ENCODE peak calls at places on chromosomes 3 and 15, in ten cellular contexts. G is right cardiac atrium; U is HCT116; X is heart left ventricle; K is IMR-90; S is fibroblast of lung; H is CD8-positive, alpha-beta memory T cell; O is pancreas; I is NT2/D1; F is left ventricle myocardium inferior. N is an unnamed sample.
A peak's percentile ranks its signal among the peaks of the same experiment; 100 is the strongest.

GRCh38 chr3:157239082-157239704 is 79.2 kb upstream of the CCNL1 start:
- DNase-seq in G (peak; percentile 53), H (peak; percentile 43), S (peak; percentile 45), F (peak; percentile 43), X (peak; percentile 58), U (peak; percentile 46), O (peak; percentile 74), K (peak; percentile 55), I (peak; percentile 52), N (peak; percentile 79)

GRCh38 chr3:116050311-116050710 is 395.0 kb downstream of the LSAMP start:
- DNase-seq in X (no peak), G (no peak), F (no peak), I (no peak), H (no peak), O (no peak), U (no peak), K (no peak), S (no peak), N (no peak)

GRCh38 chr3:160340351-160340750 is 58.7 kb downstream of the IFT80 start:
- DNase-seq in O (no peak), S (no peak), I (no peak), X (no peak), H (no peak), G (no peak), U (no peak), K (no peak), F (no peak), N (no peak)

GRCh38 chr15:39597751-39598185 is 16.9 kb downstream of the THBS1 start:
- DNase-seq in S (peak; percentile 64), I (no peak), F (no peak), G (no peak), U (no peak), X (no peak), K (peak; percentile 83), O (no peak), H (no peak), N (no peak)

GRCh38 chr3:119258915-119259314 is 18.2 kb upstream of the B4GALT4 start:
- DNase-seq in K (no peak), I (no peak), S (no peak), F (no peak), U (no peak), X (no peak), G (no peak), O (no peak), H (no peak), N (no peak)

GRCh38 chr3:55692958-55693558 is 206.0 kb upstream of the WNT5A start:
- DNase-seq in I (no peak), F (no peak), X (no peak), K (peak; percentile 81), O (no peak), H (no peak), G (no peak), S (peak; percentile 30), U (no peak), N (no peak)

GRCh38 chr3:48279926-48280325 is 39.0 kb downstream of the ZNF589 start:
- DNase-seq in G (no peak), I (no peak), K (no peak), X (no peak), O (no peak), H (no peak), S (no peak), U (no peak), F (no peak), N (no peak)

GRCh38 chr3:94862703-94863102 is 799.8 kb downstream of the NSUN3 start:
- DNase-seq in U (no peak), O (no peak), F (no peak), X (no peak), G (no peak), I (peak; percentile 6), K (no peak), H (no peak), S (no peak), N (peak; percentile 40)

GRCh38 chr3:10983219-10983916 is 9.2 kb upstream of the SLC6A1 start:
- DNase-seq in O (no peak), H (no peak), K (peak; percentile 17), X (no peak), U (peak; percentile 50), I (no peak), S (peak; percentile 21), F (no peak), G (no peak), N (peak; percentile 50)

GRCh38 chr15:98536976-98537375 is 111.4 kb upstream of the IGF1R start:
- DNase-seq in O (no peak), S (no peak), F (no peak), U (no peak), X (no peak), H (no peak), G (no peak), K (no peak), I (no peak), N (no peak)

GRCh38 chr3:185737020-185737419 is 87.8 kb downstream of the IGF2BP2 start:
- DNase-seq in S (peak; percentile 46), U (no peak), F (no peak), I (no peak), X (no peak), G (no peak), K (peak; percentile 85), O (no peak), H (no peak), N (no peak)

GRCh38 chr3:1007890-1008289 is 84.9 kb upstream of the CNTN6 start:
- DNase-seq in I (peak; percentile 8), F (no peak), U (no peak), G (no peak), S (peak; percentile 45), K (no peak), X (no peak), H (no peak), O (no peak), N (no peak)

GRCh38 chr3:188539631-188540194 is 385.8 kb downstream of the LPP start:
- DNase-seq in H (no peak), K (no peak), U (no peak), F (no peak), O (no peak), X (no peak), G (no peak), S (no peak), I (no peak), N (no peak)

GRCh38 chr3:196624008-196624790 is 15.3 kb upstream of the NRROS start:
- DNase-seq in X (no peak), G (no peak), K (no peak), F (no peak), S (no peak), H (no peak), O (no peak), I (no peak), U (no peak), N (no peak)

GRCh38 chr15:61479601-61480000 is 250.5 kb upstream of the RORA start:
- DNase-seq in H (no peak), X (no peak), O (no peak), U (no peak), S (peak; percentile 8), F (no peak), G (no peak), I (no peak), K (no peak), N (no peak)

GRCh38 chr3:46928297-46928696 is 48.2 kb downstream of the CCDC12 start:
- DNase-seq in K (no peak), O (no peak), I (no peak), G (no peak), X (no peak), U (no peak), H (no peak), S (no peak), F (no peak), N (no peak)
- H3K4me1 ChIP-seq in K (peaks cover 26% of the 10 kb centered on the region), O (peaks cover 49% of the 10 kb centered on the region), I (peaks cover 30% of the 10 kb centered on the region), G (peaks cover 41% of the 10 kb centered on the region), X (peaks cover 82% of the 10 kb centered on the region), U (peaks cover 34% of the 10 kb centered on the region), H (peaks cover 71% of the 10 kb centered on the region), S (peaks cover 22% of the 10 kb centered on the region), F (peaks cover 99% of the 10 kb centered on the region), N (no peaks in the 10 kb centered on the region)

DNA sequence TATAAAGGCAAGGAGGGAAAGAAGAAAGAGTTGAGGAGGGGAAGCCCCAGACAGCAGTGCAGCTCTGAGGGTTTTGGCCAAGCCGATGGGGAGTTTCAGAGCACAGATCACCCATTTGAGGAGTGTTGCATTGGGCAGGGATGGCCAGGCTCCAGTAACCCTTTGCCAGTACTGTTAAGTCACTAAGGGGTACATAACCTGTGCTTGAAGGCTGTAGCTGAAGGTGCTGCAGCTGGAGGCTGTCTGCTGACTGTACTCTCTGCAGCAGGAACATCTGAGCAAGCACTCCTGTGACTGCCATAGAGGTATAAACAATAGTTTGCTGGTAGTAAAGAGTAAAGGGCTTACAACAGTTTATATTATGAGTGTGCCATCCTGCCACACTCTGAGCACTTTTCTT is 297.7 kb downstream of the EPHA3 start:
- DNase-seq in X (no peak), O (no peak), K (no peak), F (no peak), S (no peak), I (no peak), H (no peak), U (no peak), G (no peak), N (peak; percentile 9)
- H3K4me3 ChIP-seq in X (no peak overlapping the region), O (no peak overlapping the region), K (no peak overlapping the region), F (no peak overlapping the region), S (no peak overlapping the region), I (no peak overlapping the region), H (no peak overlapping the region), U (no peak overlapping the region), G (no peak overlapping the region), N (no peak overlapping the region)

GRCh38 chr3:32372213-32372490 is 19.5 kb upstream of the CMTM7 start:
- DNase-seq in O (no peak), H (no peak), G (no peak), U (no peak), I (no peak), F (no peak), S (no peak), X (no peak), K (no peak), N (no peak)

GRCh38 chr3:32373844-32374243 is 17.8 kb upstream of the CMTM7 start:
- DNase-seq in H (no peak), G (no peak), U (no peak), O (no peak), K (no peak), S (no peak), X (no peak), F (no peak), I (no peak), N (no peak)

GRCh38 chr3:32376098-32376497 is 15.6 kb upstream of the CMTM7 start:
- DNase-seq in G (no peak), U (no peak), S (peak; percentile 72), O (no peak), X (no peak), K (peak; percentile 50), I (no peak), F (no peak), H (no peak), N (no peak)

GRCh38 chr3:32374788-32375595 is 16.7 kb upstream of the CMTM7 start:
- DNase-seq in U (peak; percentile 63), K (peak; percentile 74), G (no peak), O (no peak), F (no peak), X (peak; percentile 54), I (peak; percentile 78), S (peak; percentile 82), H (peak; percentile 37), N (peak; percentile 65)

GRCh38 chr3:32375596-32375930 is 16.1 kb upstream of the CMTM7 start:
- DNase-seq in U (no peak), K (no peak), O (no peak), S (no peak), X (no peak), I (no peak), F (no peak), H (no peak), G (no peak), N (no peak)
- H3K4me1 ChIP-seq in U (peaks cover 4% of the 10 kb centered on the region), K (no peaks in the 10 kb centered on the region), O (peaks cover 4% of the 10 kb centered on the region), S (no peaks in the 10 kb centered on the region), X (no peaks in the 10 kb centered on the region), I (no peaks in the 10 kb centered on the region), F (no peaks in the 10 kb centered on the region), H (peaks cover 23% of the 10 kb centered on the region), G (no peaks in the 10 kb centered on the region), N (peaks cover 30% of the 10 kb centered on the region)

GRCh38 chr15:90957791-90958190 is 3.1 kb downstream of the RCCD1 start:
- DNase-seq in S (no peak), G (no peak), X (no peak), O (no peak), H (no peak), I (no peak), K (no peak), U (no peak), F (no peak), N (no peak)
- H3K4me3 ChIP-seq in S (peak overlapping the region; percentile 50), G (no peak overlapping the region), X (peak overlapping the region; percentile 69), O (peak overlapping the region; percentile 85), H (no peak overlapping the region), I (peak overlapping the region; percentile 75), K (no peak overlapping the region), U (no peak overlapping the region), F (peak overlapping the region; percentile 84), N (no peak overlapping the region)

N was measured in HAP-1.